ENCODE peak calls at places on chromosomes 16 and 17, in ten cellular contexts. J, Z, G, A, M, X, I, R, L and T are unnamed samples.

GRCh38 chr16:78607465-78607864 is 508.0 kb downstream of the WWOX start:
- DNase-seq in J (no peak), Z (no peak), G (no peak), A (peak), M (no peak), X (no peak), I (no peak), R (peak), L (no peak), T (no peak)

GRCh38 chr16:5633845-5634440 is 536.3 kb upstream of the EEF2KMT start:
- DNase-seq in J (no peak), Z (no peak), G (peak), A (peak), M (no peak), X (peak), I (no peak), R (peak), L (no peak), T (peak)

GRCh38 chr16:520847-521246 is 6.7 kb upstream of the CAPN15 start:
- DNase-seq in J (no peak), Z (no peak), G (no peak), A (no peak), M (no peak), X (no peak), I (no peak), R (no peak), L (no peak), T (no peak)

GRCh38 chr16:2174396-2175131 is 19.0 kb downstream of the TRAF7 start:
- DNase-seq in J (no peak), Z (no peak), G (no peak), A (no peak), M (no peak), X (no peak), I (no peak), R (no peak), L (no peak), T (no peak)

GRCh38 chr17:50840311-50840851 is 5.0 kb downstream of the WFIKKN2 start:
- DNase-seq in J (no peak), Z (no peak), G (no peak), A (no peak), M (peak), X (no peak), I (no peak), R (no peak), L (no peak), T (no peak)

GRCh38 chr17:41494524-41494923 is 4.8 kb upstream of the KRT36 start:
- DNase-seq in J (no peak), Z (peak), G (no peak), A (no peak), M (no peak), X (no peak), I (no peak), R (no peak), L (no peak), T (no peak)

GRCh38 chr17:66580178-66580577 is 254.7 kb upstream of the CACNG5 start:
- DNase-seq in J (no peak), Z (peak), G (no peak), A (peak), M (no peak), X (no peak), I (no peak), R (peak), L (no peak), T (no peak)

GRCh38 chr17:60577147-60577925 is 22.7 kb upstream of the PPM1D start:
- DNase-seq in J (no peak), Z (peak), G (peak), A (peak), M (peak), X (no peak), I (no peak), R (peak), L (no peak), T (peak)

GRCh38 chr16:1781758-1782407 is 488 bp downstream of the SPSB3 start:
- DNase-seq in J (peak), Z (no peak), G (peak), A (no peak), M (no peak), X (peak), I (no peak), R (no peak), L (no peak), T (peak)

GRCh38 chr16:82005491-82005830 is 5.8 kb downstream of the SDR42E1 start:
- DNase-seq in J (no peak), Z (no peak), G (no peak), A (no peak), M (no peak), X (no peak), I (no peak), R (no peak), L (no peak), T (no peak)

GRCh38 chr17:11797803-11798202 is 199.5 kb downstream of the ZNF18 start:
- DNase-seq in J (no peak), Z (no peak), G (no peak), A (no peak), M (no peak), X (no peak), I (no peak), R (no peak), L (no peak), T (no peak)
- TF ChIP-seq CTCF in J (no peak), Z (no peak), G (peak), A (no peak), M (no peak), X (peak), I (no peak), R (no peak), L (no peak), T (no peak)

DNA sequence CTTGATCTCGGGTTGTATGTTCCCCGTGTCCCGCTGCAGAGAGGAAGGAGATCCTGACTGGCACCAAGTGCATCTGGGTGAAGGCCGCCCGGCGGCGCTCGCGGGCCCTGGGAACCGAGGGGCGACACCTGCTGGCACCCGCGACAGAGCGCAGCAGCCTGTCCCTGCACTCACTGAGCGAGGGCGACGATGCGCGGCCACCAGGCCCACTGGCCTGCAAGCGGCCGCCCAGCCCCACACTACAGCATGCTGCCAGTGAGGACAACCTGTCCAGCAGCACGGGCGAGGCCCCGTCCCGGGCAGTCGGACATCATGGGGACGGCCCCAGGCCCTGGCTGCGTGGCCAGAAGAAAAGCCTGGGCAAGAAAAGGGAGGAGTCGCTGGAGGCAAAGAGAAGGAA is 7.5 kb downstream of the BTBD17 start:
- DNase-seq in J (peak), Z (no peak), G (peak), A (peak), M (peak), X (peak), I (no peak), R (no peak), L (no peak), T (peak)
- TF ChIP-seq CTCF in J (peak), Z (peak), G (peak), A (peak), M (peak), X (peak), I (no peak), R (no peak), L (no peak), T (peak)

DNA sequence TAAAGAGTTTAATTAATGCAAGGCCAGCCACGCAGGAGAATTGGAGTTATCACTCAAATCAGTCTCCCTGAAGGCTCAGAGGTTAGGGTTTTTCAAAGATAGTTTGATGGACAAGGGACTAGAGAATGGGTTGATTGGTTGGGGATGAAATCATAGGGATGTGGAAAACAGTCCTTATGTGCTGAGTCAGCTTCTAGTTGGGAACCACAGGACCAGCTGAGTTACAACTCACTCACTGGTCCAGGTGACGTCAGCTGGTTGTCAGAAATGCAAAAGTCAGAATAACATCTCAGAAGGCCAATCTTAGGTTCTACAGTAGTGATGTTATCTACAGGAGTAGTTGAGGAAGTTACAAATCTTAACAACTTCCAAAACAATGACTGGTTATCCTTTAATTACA is 47.6 kb downstream of the CPD start:
- DNase-seq in J (no peak), Z (no peak), G (no peak), A (no peak), M (no peak), X (no peak), I (no peak), R (no peak), L (no peak), T (no peak)
- TF ChIP-seq CTCF in J (no peak), Z (no peak), G (no peak), A (no peak), M (no peak), X (no peak), I (no peak), R (no peak), L (no peak), T (no peak)

GRCh38 chr16:58515871-58516767 is 802 bp downstream of the SETD6 start:
- DNase-seq in J (no peak), Z (no peak), G (peak), A (peak), M (peak), X (peak), I (no peak), R (no peak), L (no peak), T (peak)
- TF ChIP-seq CTCF in J (no peak), Z (no peak), G (no peak), A (no peak), M (no peak), X (no peak), I (no peak), R (no peak), L (no peak), T (no peak)

GRCh38 chr17:76685846-76686245 is 24.9 kb downstream of the MXRA7 start:
- DNase-seq in J (no peak), Z (no peak), G (no peak), A (no peak), M (no peak), X (no peak), I (no peak), R (no peak), L (no peak), T (no peak)

GRCh38 chr17:76684756-76685155 is 26.0 kb downstream of the MXRA7 start:
- DNase-seq in J (no peak), Z (no peak), G (no peak), A (no peak), M (no peak), X (no peak), I (no peak), R (no peak), L (no peak), T (no peak)

GRCh38 chr17:76686538-76687277 is 24.1 kb downstream of the MXRA7 start:
- DNase-seq in J (no peak), Z (no peak), G (no peak), A (peak), M (no peak), X (no peak), I (no peak), R (no peak), L (no peak), T (no peak)

GRCh38 chr17:76683921-76684745 is 26.6 kb downstream of the MXRA7 start:
- DNase-seq in J (no peak), Z (no peak), G (no peak), A (no peak), M (no peak), X (no peak), I (no peak), R (no peak), L (no peak), T (no peak)

GRCh38 chr17:76685366-76685765 is 25.4 kb downstream of the MXRA7 start:
- DNase-seq in J (no peak), Z (no peak), G (no peak), A (no peak), M (peak), X (no peak), I (no peak), R (no peak), L (no peak), T (no peak)
- TF ChIP-seq CTCF in J (no peak), Z (no peak), G (no peak), A (no peak), M (no peak), X (no peak), I (no peak), R (no peak), L (no peak), T (no peak)